ENCODE peak calls at places on chromosomes 6 and 20, in six cellular contexts. U is CD8-positive, alpha-beta T cell; Z is colonic mucosa; O is CD8-positive, alpha-beta memory T cell; V is neural progenitor cell; H is left lung. J is an unnamed sample.

GRCh38 chr6:33992191-33992590 is 153.7 kb downstream of the GRM4 start:
- DNase-seq in U (no peak), Z (peak), O (no peak), V (no peak), H (no peak), J (no peak)

GRCh38 chr20:58022711-58023110 is 205.7 kb downstream of the ANKRD60 start:
- DNase-seq in U (no peak), Z (no peak), O (no peak), V (no peak), H (no peak), J (no peak)

GRCh38 chr6:9621276-9621675 is 793.6 kb downstream of the TFAP2A start:
- DNase-seq in U (no peak), Z (no peak), O (no peak), V (no peak), H (no peak), J (no peak)

GRCh38 chr6:40022867-40023266 is 88.6 kb upstream of the MOCS1 start:
- DNase-seq in U (no peak), Z (no peak), O (no peak), V (no peak), H (no peak), J (no peak)

GRCh38 chr6:90231798-90232197 is 64.8 kb downstream of the BACH2 start:
- DNase-seq in U (no peak), Z (no peak), O (no peak), V (no peak), H (no peak), J (no peak)

GRCh38 chr20:50728981-50729874 is 2.2 kb upstream of the PARD6B start:
- DNase-seq in U (no peak), Z (peak), O (no peak), V (no peak), H (no peak), J (no peak)

GRCh38 chr20:43438578-43439316 is 18.9 kb upstream of the SRSF6 start:
- DNase-seq in U (no peak), Z (no peak), O (no peak), V (no peak), H (no peak), J (no peak)

GRCh38 chr6:95784869-95785268 is 207.5 kb downstream of the MANEA start:
- DNase-seq in U (no peak), Z (no peak), O (no peak), V (no peak), H (no peak), J (no peak)

GRCh38 chr20:48932375-48932941 is 10.9 kb downstream of the ARFGEF2 start:
- DNase-seq in U (no peak), Z (no peak), O (no peak), V (no peak), H (no peak), J (no peak)

GRCh38 chr20:8589956-8590355 is 457.9 kb downstream of the PLCB1 start:
- DNase-seq in U (no peak), Z (no peak), O (no peak), V (no peak), H (no peak), J (no peak)

GRCh38 chr6:164370773-164371172 is 938.6 kb downstream of the C6orf118 start:
- DNase-seq in U (no peak), Z (no peak), O (no peak), V (no peak), H (no peak), J (no peak)

GRCh38 chr6:166950443-166950821 is 5.9 kb downstream of the RNASET2 start:
- DNase-seq in U (no peak), Z (no peak), O (no peak), V (no peak), H (no peak), J (no peak)

GRCh38 chr6:166952567-166953464 is 3.5 kb downstream of the RNASET2 start:
- DNase-seq in U (no peak), Z (no peak), O (no peak), V (no peak), H (no peak), J (no peak)

GRCh38 chr6:166954118-166954713 is 2.1 kb downstream of the RNASET2 start:
- DNase-seq in U (no peak), Z (peak), O (no peak), V (no peak), H (no peak), J (no peak)

GRCh38 chr6:166951670-166952060 is 4.7 kb downstream of the RNASET2 start:
- DNase-seq in U (no peak), Z (no peak), O (no peak), V (no peak), H (no peak), J (no peak)

GRCh38 chr6:166952122-166952521 is 4.2 kb downstream of the RNASET2 start:
- DNase-seq in U (no peak), Z (no peak), O (no peak), V (no peak), H (no peak), J (no peak)
- H3K27ac ChIP-seq in U (no peak), Z (no peak), O (no peak), V (no peak), H (peak), J (no peak)

GRCh38 chr20:31568773-31569162 is 36.3 kb upstream of the ID1 start:
- DNase-seq in U (no peak), Z (no peak), O (no peak), V (no peak), H (no peak), J (peak)
- H3K27ac ChIP-seq in U (no peak), Z (no peak), O (no peak), V (no peak), H (peak), J (peak)

GRCh38 chr20:36546111-36546736 is 4.9 kb downstream of the MYL9 start:
- DNase-seq in U (no peak), Z (no peak), O (peak), V (no peak), H (no peak), J (no peak)
- H3K27ac ChIP-seq in U (no peak), Z (no peak), O (no peak), V (no peak), H (no peak), J (no peak)

DNA sequence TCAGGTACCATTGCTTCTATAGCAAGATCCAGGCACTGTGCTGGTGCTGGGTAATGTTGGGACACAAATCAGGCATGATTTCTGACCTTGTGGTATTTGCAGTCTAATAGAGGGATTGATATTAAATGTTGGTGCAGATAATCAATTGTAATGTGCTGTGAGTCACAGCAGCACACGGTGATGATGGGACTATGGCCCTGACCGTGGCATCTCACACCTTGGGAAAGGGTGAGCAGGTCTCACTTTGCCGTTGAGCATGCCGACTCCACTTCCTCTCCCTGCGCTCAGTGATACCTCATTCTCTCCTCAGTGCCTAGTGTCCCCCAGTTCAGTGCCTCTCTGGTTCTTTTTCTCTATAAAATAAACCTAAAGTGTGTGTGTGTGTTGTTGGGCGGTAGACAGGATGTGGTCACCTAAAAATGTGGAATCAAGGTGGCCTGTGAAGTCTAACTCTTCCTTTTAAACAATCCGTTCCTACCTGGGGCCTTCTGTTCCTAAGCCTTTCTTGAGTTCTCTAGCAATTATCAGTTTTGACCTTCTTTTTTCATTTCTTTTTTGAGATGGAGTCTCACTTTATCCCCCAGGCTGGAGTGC is 188.5 kb downstream of the REV3L start:
- DNase-seq in U (no peak), Z (no peak), O (no peak), V (no peak), H (no peak), J (no peak)
- H3K27ac ChIP-seq in U (no peak), Z (no peak), O (no peak), V (no peak), H (no peak), J (no peak)

DNA sequence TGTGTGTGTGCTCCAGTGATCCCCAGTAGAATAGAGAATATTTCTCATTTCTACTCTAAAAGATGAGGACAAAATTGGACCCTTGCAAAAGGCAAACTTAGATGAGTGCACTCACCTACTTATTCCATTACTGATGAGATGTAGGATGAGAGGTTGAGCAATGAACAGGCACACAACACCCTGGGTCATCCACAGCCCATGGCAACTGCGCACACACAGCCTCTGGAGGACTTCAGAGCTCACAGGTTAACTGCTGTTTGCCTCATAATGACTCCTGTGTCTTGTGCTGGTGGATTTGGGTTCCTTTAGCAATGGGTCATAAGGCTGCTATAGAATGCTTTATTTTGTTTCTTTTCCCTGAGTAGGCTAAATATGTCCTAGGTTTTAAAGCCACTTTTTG is 103.6 kb upstream of the TNFAIP3 start:
- DNase-seq in U (no peak), Z (no peak), O (no peak), V (no peak), H (no peak), J (no peak)
- H3K27ac ChIP-seq in U (no peak), Z (no peak), O (no peak), V (no peak), H (no peak), J (no peak)